ENCODE peak calls at places on chromosomes 3 and 15, in seven cellular contexts. L is adrenal gland, S is mammary epithelial cell, N is mucosa of descending colon, F is psoas muscle, I is fibroblast of lung, D is heart right ventricle. X is an unnamed sample.

GRCh38 chr3:52844290-52844985 is 9.6 kb upstream of the MUSTN1 start:
- DNase-seq in L (no peak), S (no peak), N (no peak), F (peak; percentile 71), I (no peak), D (no peak), X (peak; percentile 74)

GRCh38 chr15:32657941-32658340 is 16.4 kb downstream of the SCG5 start:
- DNase-seq in L (no peak), S (no peak), N (no peak), F (no peak), I (no peak), D (no peak), X (no peak)

GRCh38 chr3:30353711-30354467 is 252.5 kb upstream of the TGFBR2 start:
- DNase-seq in L (no peak), S (peak; percentile 63), N (peak; percentile 42), F (no peak), I (no peak), D (no peak), X (no peak)

GRCh38 chr15:55897560-55898336 is 95.7 kb downstream of the NEDD4 start:
- DNase-seq in L (peak; percentile 80), S (peak; percentile 79), N (peak; percentile 68), F (peak; percentile 63), I (peak; percentile 65), D (peak; percentile 54), X (no peak)

GRCh38 chr15:80489030-80489594 is 84.9 kb downstream of the ARNT2 start:
- DNase-seq in L (no peak), S (no peak), N (no peak), F (no peak), I (peak; percentile 83), D (no peak), X (no peak)

GRCh38 chr15:77083381-77084160 is 12.7 kb upstream of the TSPAN3 start:
- DNase-seq in L (peak; percentile 96), S (peak; percentile 67), N (peak; percentile 86), F (peak; percentile 83), I (no peak), D (peak; percentile 79), X (peak; percentile 92)

GRCh38 chr15:92161039-92161670 is 232.5 kb upstream of the ST8SIA2 start:
- DNase-seq in L (no peak), S (no peak), N (no peak), F (no peak), I (no peak), D (no peak), X (no peak)

GRCh38 chr3:122687298-122687697 is 6.7 kb downstream of the PARP14 start:
- DNase-seq in L (no peak), S (no peak), N (no peak), F (no peak), I (no peak), D (no peak), X (no peak)

GRCh38 chr15:78457101-78457500 is 19.1 kb downstream of the IREB2 start:
- DNase-seq in L (no peak), S (peak; percentile 20), N (no peak), F (no peak), I (peak; percentile 78), D (no peak), X (no peak)

GRCh38 chr15:51727141-51727897 is 10.1 kb downstream of the LYSMD2 start:
- DNase-seq in L (no peak), S (no peak), N (no peak), F (no peak), I (peak; percentile 12), D (no peak), X (no peak)

GRCh38 chr3:159266779-159267178 is 464.9 kb downstream of the MFSD1 start:
- DNase-seq in L (no peak), S (peak; percentile 42), N (peak; percentile 3), F (no peak), I (peak; percentile 17), D (no peak), X (no peak)

GRCh38 chr3:126971891-126972351 is 11.0 kb upstream of the PLXNA1 start:
- DNase-seq in L (peak; percentile 86), S (no peak), N (peak; percentile 54), F (peak; percentile 77), I (peak; percentile 84), D (peak; percentile 76), X (peak; percentile 78)

GRCh38 chr3:64030741-64031140 is 7.4 kb upstream of the PSMD6 start:
- DNase-seq in L (peak; percentile 82), S (peak; percentile 58), N (peak; percentile 72), F (peak; percentile 80), I (peak; percentile 62), D (peak; percentile 74), X (peak; percentile 89)

GRCh38 chr3:140635276-140635675 is 42.6 kb upstream of the TRIM42 start:
- DNase-seq in L (no peak), S (no peak), N (no peak), F (no peak), I (no peak), D (no peak), X (no peak)

GRCh38 chr3:28476194-28476593 is 127.6 kb upstream of the AZI2 start:
- DNase-seq in L (no peak), S (peak; percentile 9), N (no peak), F (no peak), I (peak; percentile 76), D (no peak), X (no peak)

GRCh38 chr3:28317438-28318022 is 31.0 kb upstream of the ZCWPW2 start:
- DNase-seq in L (no peak), S (peak; percentile 39), N (peak; percentile 26), F (no peak), I (peak; percentile 47), D (no peak), X (no peak)

GRCh38 chr15:96326551-96327154 is 3.8 kb upstream of the NR2F2 start:
- DNase-seq in L (peak; percentile 65), S (peak; percentile 62), N (peak; percentile 36), F (peak; percentile 62), I (peak; percentile 76), D (no peak), X (peak; percentile 83)

GRCh38 chr3:196063456-196063855 is 18.4 kb downstream of the TFRC start:
- DNase-seq in L (no peak), S (no peak), N (no peak), F (no peak), I (peak; percentile 9), D (no peak), X (no peak)

GRCh38 chr3:106765342-106765741 is 611.9 kb upstream of the CCDC54 start:
- DNase-seq in L (no peak), S (peak; percentile 98), N (no peak), F (no peak), I (peak; percentile 43), D (no peak), X (no peak)

GRCh38 chr3:20320489-20320888 is 134.5 kb upstream of the SGO1 start:
- DNase-seq in L (no peak), S (no peak), N (no peak), F (no peak), I (no peak), D (no peak), X (no peak)

GRCh38 chr3:37631686-37632085 is 230.0 kb upstream of the CTDSPL start:
- DNase-seq in L (no peak), S (no peak), N (no peak), F (no peak), I (no peak), D (no peak), X (no peak)

GRCh38 chr3:123880998-123881561 is 3.1 kb downstream of the MYLK start:
- DNase-seq in L (no peak), S (peak; percentile 22), N (peak; percentile 33), F (no peak), I (peak; percentile 68), D (no peak), X (no peak)

GRCh38 chr3:16516695-16517481 is 3.4 kb upstream of the RFTN1 start:
- DNase-seq in L (peak; percentile 65), S (peak; percentile 35), N (peak; percentile 32), F (peak; percentile 59), I (peak; percentile 78), D (peak; percentile 55), X (no peak)

GRCh38 chr15:70251246-70251990 is 153.7 kb upstream of the TLE3 start:
- DNase-seq in L (no peak), S (peak; percentile 21), N (no peak), F (peak; percentile 28), I (no peak), D (no peak), X (no peak)

GRCh38 chr15:39594056-39594763 is 13.3 kb downstream of the THBS1 start:
- DNase-seq in L (no peak), S (peak; percentile 24), N (peak; percentile 72), F (no peak), I (peak; percentile 12), D (no peak), X (no peak)

GRCh38 chr3:106206613-106207012 is 337.8 kb upstream of the CBLB start:
- DNase-seq in L (no peak), S (no peak), N (no peak), F (no peak), I (no peak), D (no peak), X (no peak)

GRCh38 chr3:170579646-170580045 is 6.2 kb downstream of the SLC7A14 start:
- DNase-seq in L (no peak), S (no peak), N (no peak), F (no peak), I (no peak), D (no peak), X (no peak)

DNA sequence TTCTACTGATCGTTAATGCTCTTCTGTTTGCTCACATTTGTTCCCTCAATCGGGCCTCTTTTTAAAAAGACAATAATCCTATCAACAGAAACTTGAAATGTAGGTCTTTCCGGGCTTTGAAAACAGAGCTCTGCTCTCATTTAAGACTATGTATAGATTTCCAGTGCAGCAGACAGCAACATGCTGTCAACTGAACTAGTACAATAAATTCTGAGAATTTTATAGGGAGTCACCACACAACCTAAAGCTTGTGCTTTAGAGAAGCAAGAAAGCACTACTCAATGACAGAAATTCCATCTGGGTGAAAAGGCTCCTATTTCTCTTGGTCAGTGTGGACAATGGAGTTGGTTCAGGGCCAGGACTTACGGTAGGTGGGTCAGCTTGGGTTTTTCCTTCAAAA is 583.6 kb downstream of the ROBO1 start:
- DNase-seq in L (no peak), S (no peak), N (no peak), F (no peak), I (no peak), D (no peak), X (no peak)
- H3K9me3 ChIP-seq in L (no peaks in the 10 kb centered on the region), S (no peaks in the 10 kb centered on the region), N (no peaks in the 10 kb centered on the region), F (no peaks in the 10 kb centered on the region), I (no peaks in the 10 kb centered on the region), D (no peaks in the 10 kb centered on the region), X (no peaks in the 10 kb centered on the region)

GRCh38 chr3:96931491-96931890 is 117.1 kb downstream of the EPHA6 start:
- DNase-seq in L (no peak), S (no peak), N (no peak), F (no peak), I (no peak), D (no peak), X (peak; percentile 5)
- H3K9me3 ChIP-seq in L (no peaks in the 10 kb centered on the region), S (peaks cover 7% of the 10 kb centered on the region), N (peaks cover 39% of the 10 kb centered on the region), F (peaks cover 19% of the 10 kb centered on the region), I (no peaks in the 10 kb centered on the region), D (peaks cover 22% of the 10 kb centered on the region), X (no peaks in the 10 kb centered on the region)

DNA sequence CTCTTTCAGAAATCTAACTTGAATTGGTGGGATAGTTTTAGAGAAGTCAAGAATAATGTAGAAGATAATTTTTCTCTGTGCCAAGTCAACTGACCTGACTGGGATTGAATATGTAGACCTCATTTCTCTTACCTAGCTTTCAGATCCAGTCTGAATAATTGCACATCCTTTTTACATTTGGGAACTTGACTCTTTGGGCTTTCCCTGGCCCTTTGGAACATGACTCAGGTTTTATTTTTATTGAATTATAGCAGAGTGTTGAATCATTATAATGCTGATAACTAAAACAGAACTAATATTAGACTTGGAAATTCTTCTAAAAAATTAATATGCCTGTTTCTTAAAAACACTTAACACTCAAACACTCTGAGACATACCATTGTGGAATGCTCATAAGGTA is 76.5 kb downstream of the PFN2 start:
- DNase-seq in L (no peak), S (peak; percentile 33), N (no peak), F (no peak), I (peak; percentile 15), D (no peak), X (no peak)
- H3K9me3 ChIP-seq in L (no peaks in the 10 kb centered on the region), S (no peaks in the 10 kb centered on the region), N (no peaks in the 10 kb centered on the region), F (no peaks in the 10 kb centered on the region), I (no peaks in the 10 kb centered on the region), D (no peaks in the 10 kb centered on the region), X (no peaks in the 10 kb centered on the region)

GRCh38 chr15:25087137-25087536 is 132.3 kb downstream of the SNRPN start:
- DNase-seq in L (peak; percentile 28), S (no peak), N (no peak), F (no peak), I (no peak), D (no peak), X (no peak)
- H3K9me3 ChIP-seq in L (no peaks in the 10 kb centered on the region), S (peaks cover 74% of the 10 kb centered on the region), N (peaks cover 99% of the 10 kb centered on the region), F (peaks cover 74% of the 10 kb centered on the region), I (peaks cover 2% of the 10 kb centered on the region), D (peaks cover 48% of the 10 kb centered on the region), X (peaks cover 100% of the 10 kb centered on the region)

X was measured in left lung.